ENCODE peak calls at places on chromosome 13, in four cellular contexts. N is pancreas, C is heart left ventricle, E is right lobe of liver. Q is an unnamed sample.

GRCh38 chr13:105774739-105775460 is 760.6 kb downstream of the EFNB2 start:
- DNase-seq in N (peak; percentile 19), C (no peak), E (no peak), Q (no peak)

GRCh38 chr13:75136151-75136550 is 345.8 kb downstream of the TBC1D4 start:
- DNase-seq in N (no peak), C (no peak), E (no peak), Q (no peak)

GRCh38 chr13:75195479-75196111 is 286.4 kb downstream of the TBC1D4 start:
- DNase-seq in N (no peak), C (no peak), E (no peak), Q (no peak)

GRCh38 chr13:96511587-96511986 is 421.7 kb downstream of the HS6ST3 start:
- DNase-seq in N (no peak), C (no peak), E (no peak), Q (no peak)

GRCh38 chr13:76148926-76149325 is 512.8 kb downstream of the LMO7 start:
- DNase-seq in N (no peak), C (no peak), E (no peak), Q (no peak)

GRCh38 chr13:20828540-20829364 is 55.0 kb upstream of the EEF1AKMT1 start:
- DNase-seq in N (peak; percentile 16), C (no peak), E (no peak), Q (no peak)

GRCh38 chr13:38685974-38686571 is 804 bp upstream of the FREM2 start:
- DNase-seq in N (peak; percentile 25), C (no peak), E (peak; percentile 19), Q (peak; percentile 37)

GRCh38 chr13:67619346-67619745 is 389.2 kb upstream of the PCDH9 start:
- DNase-seq in N (no peak), C (no peak), E (no peak), Q (no peak)

GRCh38 chr13:94550030-94550738 is 45.8 kb downstream of the TGDS start:
- DNase-seq in N (no peak), C (no peak), E (no peak), Q (no peak)

GRCh38 chr13:24323739-24324075 is 14.3 kb downstream of the C1QTNF9 start:
- DNase-seq in N (no peak), C (no peak), E (no peak), Q (no peak)

GRCh38 chr13:23628250-23628649 is 58.0 kb downstream of the TNFRSF19 start:
- DNase-seq in N (no peak), C (no peak), E (no peak), Q (no peak)

GRCh38 chr13:87120476-87120875 is 550.7 kb upstream of the SLITRK5 start:
- DNase-seq in N (no peak), C (no peak), E (no peak), Q (no peak)

GRCh38 chr13:46178143-46178542 is 3.8 kb downstream of the LCP1 start:
- DNase-seq in N (no peak), C (no peak), E (no peak), Q (no peak)

GRCh38 chr13:46178821-46179220 is 3.2 kb downstream of the LCP1 start:
- DNase-seq in N (no peak), C (no peak), E (no peak), Q (no peak)

GRCh38 chr13:46179576-46180368 is 2.2 kb downstream of the LCP1 start:
- DNase-seq in N (no peak), C (peak; percentile 61), E (peak; percentile 54), Q (peak; percentile 82)

GRCh38 chr13:46173656-46174055 is 8.3 kb downstream of the LCP1 start:
- DNase-seq in N (no peak), C (no peak), E (no peak), Q (no peak)

GRCh38 chr13:46176756-46177155 is 5.2 kb downstream of the LCP1 start:
- DNase-seq in N (no peak), C (no peak), E (no peak), Q (no peak)
- H3K4me3 ChIP-seq in N (no peak overlapping the region), C (no peak overlapping the region), E (no peak overlapping the region), Q (peak overlapping the region; percentile 52)

GRCh38 chr13:93345061-93345460 is 118.5 kb downstream of the GPC6 start:
- DNase-seq in N (no peak), C (no peak), E (no peak), Q (no peak)
- H3K4me3 ChIP-seq in N (no peak overlapping the region), C (no peak overlapping the region), E (no peak overlapping the region), Q (no peak overlapping the region)

DNA sequence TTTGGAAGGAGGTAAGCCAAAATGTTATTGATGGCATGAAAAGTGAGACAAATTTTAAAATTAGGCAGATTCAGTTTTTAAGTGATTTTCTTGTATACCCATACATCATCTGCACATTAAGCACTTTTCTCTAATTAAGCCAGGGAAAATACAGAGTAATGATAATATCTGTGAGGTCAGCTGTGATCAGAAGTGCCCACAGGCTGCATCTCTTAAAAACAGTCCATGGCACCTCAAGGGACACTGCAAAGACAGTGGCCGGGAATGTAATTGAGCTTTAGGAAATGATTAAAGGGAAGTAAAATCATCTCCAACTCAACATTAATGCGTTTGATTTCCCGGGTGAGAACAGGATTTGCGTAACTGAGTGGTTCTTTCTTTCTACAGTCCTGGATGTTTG is 2.0 kb downstream of the COL4A1 start:
- DNase-seq in N (no peak), C (no peak), E (no peak), Q (no peak)
- H3K4me3 ChIP-seq in N (peak overlapping the region; percentile 65), C (peak overlapping the region; percentile 99), E (peak overlapping the region; percentile 55), Q (peak overlapping the region; percentile 55)

GRCh38 chr13:49998714-49999624 is 2.1 kb downstream of the TRIM13 start:
- DNase-seq in N (no peak), C (no peak), E (no peak), Q (no peak)
- H3K4me3 ChIP-seq in N (peak overlapping the region; percentile 57), C (no peak overlapping the region), E (no peak overlapping the region), Q (peak overlapping the region; percentile 76)

GRCh38 chr13:80305737-80306136 is 35.2 kb downstream of the SPRY2 start:
- DNase-seq in N (no peak), C (no peak), E (no peak), Q (no peak)
- H3K4me3 ChIP-seq in N (no peak overlapping the region), C (no peak overlapping the region), E (no peak overlapping the region), Q (no peak overlapping the region)

GRCh38 chr13:49063526-49063925 is 87.8 kb downstream of the FNDC3A start:
- DNase-seq in N (no peak), C (no peak), E (no peak), Q (no peak)
- H3K4me3 ChIP-seq in N (no peak overlapping the region), C (no peak overlapping the region), E (no peak overlapping the region), Q (no peak overlapping the region)

DNA sequence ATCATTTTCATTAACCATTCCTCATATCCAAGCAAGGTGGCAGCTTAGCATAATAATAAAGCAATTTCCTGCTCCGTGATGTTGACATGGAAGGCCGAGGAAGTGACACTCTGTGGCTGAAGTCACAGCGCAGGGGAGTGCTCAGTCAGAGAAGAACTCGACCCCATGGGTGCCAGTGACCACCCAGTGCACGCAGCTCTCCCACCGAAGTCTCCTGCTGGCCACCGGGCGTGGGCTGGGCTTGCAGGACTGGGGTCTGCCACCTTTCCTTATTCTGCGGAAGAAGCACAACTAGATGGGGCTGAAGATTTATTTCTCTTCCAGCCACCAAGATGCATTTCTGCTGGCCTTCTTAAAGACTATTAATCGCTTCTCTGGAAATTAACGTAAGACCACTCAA is 132.1 kb upstream of the SPACA7 start:
- DNase-seq in N (no peak), C (no peak), E (no peak), Q (no peak)
- H3K4me3 ChIP-seq in N (no peak overlapping the region), C (no peak overlapping the region), E (no peak overlapping the region), Q (no peak overlapping the region)